ENCODE peak calls at places on chromosomes 16 and 17, in seven cellular contexts. H is AG04450; S is CD4-positive, alpha-beta T cell; B is NCI-H774; V is stimulated activated naive CD8-positive, alpha-beta T cell treated with anti-CD3 and anti-CD28 coated beads, Interleukin-15, Interleukin-2, amounts not matched to agents 100 U/mL and 50 U/mL, for 24 hours; Q is NB4; D is T1000. T is an unnamed sample.

GRCh38 chr17:46085522-46085921 is 86.5 kb downstream of the STH start:
- DNase-seq in H (no peak), S (no peak), B (no peak), V (no peak), Q (no peak), D (no peak), T (no peak)

GRCh38 chr16:68257251-68257905 is 6.9 kb upstream of the SLC7A6 start:
- DNase-seq in H (no peak), S (no peak), B (peak), V (no peak), Q (peak), D (no peak), T (no peak)

GRCh38 chr16:733382-734207 is 6.7 kb downstream of the HAGHL start:
- DNase-seq in H (no peak), S (peak), B (no peak), V (peak), Q (peak), D (no peak), T (no peak)

GRCh38 chr16:9148376-9149015 is 57.1 kb downstream of the HAPSTR1 start:
- DNase-seq in H (no peak), S (no peak), B (no peak), V (no peak), Q (no peak), D (no peak), T (no peak)

GRCh38 chr16:24729967-24730815 is 740 bp downstream of the TNRC6A start:
- DNase-seq in H (no peak), S (peak), B (no peak), V (peak), Q (peak), D (no peak), T (no peak)

GRCh38 chr16:31071861-31072260 is 2.2 kb downstream of the ZNF668 start:
- DNase-seq in H (no peak), S (no peak), B (peak), V (no peak), Q (no peak), D (no peak), T (no peak)

GRCh38 chr17:29143894-29144293 is 36.3 kb downstream of the MYO18A start:
- DNase-seq in H (no peak), S (no peak), B (no peak), V (peak), Q (peak), D (no peak), T (no peak)

GRCh38 chr17:19728114-19728495 is 11.7 kb upstream of the SLC47A2 start:
- DNase-seq in H (peak), S (no peak), B (peak), V (no peak), Q (no peak), D (no peak), T (peak)

GRCh38 chr16:57367111-57367752 is 5.1 kb upstream of the CX3CL1 start:
- DNase-seq in H (no peak), S (no peak), B (no peak), V (no peak), Q (no peak), D (no peak), T (no peak)

GRCh38 chr16:19607610-19608280 is 52.2 kb downstream of the VPS35L start:
- DNase-seq in H (no peak), S (no peak), B (no peak), V (no peak), Q (no peak), D (no peak), T (no peak)

GRCh38 chr16:64215730-64216129 is 906.1 kb downstream of the CDH11 start:
- DNase-seq in H (no peak), S (no peak), B (no peak), V (no peak), Q (no peak), D (no peak), T (no peak)